ENCODE peak calls at places on chromosomes 16 and 17, in five cellular contexts. D is neural progenitor cell, T is heart left ventricle, M is GM12865, P is NB4. B is an unnamed sample.

GRCh38 chr16:735982-736453 is 4.8 kb downstream of the CIAO3 start:
- DNase-seq in D (no peak), T (no peak), M (peak), P (no peak), B (no peak)

GRCh38 chr17:71201639-71202038 is 919.2 kb upstream of the SOX9 start:
- DNase-seq in D (no peak), T (no peak), M (no peak), P (no peak), B (no peak)

GRCh38 chr17:17966399-17966798 is 5.8 kb downstream of the TOM1L2 start:
- DNase-seq in D (no peak), T (no peak), M (peak), P (no peak), B (no peak)

GRCh38 chr17:73196500-73196899 is 3.6 kb downstream of the COG1 start:
- DNase-seq in D (peak), T (peak), M (peak), P (no peak), B (no peak)

GRCh38 chr17:72498671-72499210 is 377.9 kb downstream of the SOX9 start:
- DNase-seq in D (no peak), T (no peak), M (peak), P (no peak), B (no peak)

GRCh38 chr17:7046127-7046724 is 2.3 kb upstream of the SLC16A11 start:
- DNase-seq in D (peak), T (no peak), M (no peak), P (no peak), B (no peak)

GRCh38 chr17:18261146-18261515 is 669 bp downstream of the MIEF2 start:
- DNase-seq in D (peak), T (peak), M (peak), P (peak), B (peak)

GRCh38 chr16:48284772-48285409 is 37.6 kb upstream of the ABCC11 start:
- DNase-seq in D (no peak), T (no peak), M (peak), P (peak), B (no peak)

GRCh38 chr17:41919165-41919817 is 540 bp upstream of the ACLY start:
- DNase-seq in D (peak), T (no peak), M (no peak), P (no peak), B (no peak)

GRCh38 chr16:721765-722481 is 977 bp downstream of the ANTKMT start:
- DNase-seq in D (no peak), T (no peak), M (no peak), P (no peak), B (no peak)

GRCh38 chr17:29977836-29978235 is 36.4 kb downstream of the EFCAB5 start:
- DNase-seq in D (no peak), T (no peak), M (no peak), P (no peak), B (no peak)

GRCh38 chr16:89395150-89396142 is 94.9 kb downstream of the ANKRD11 start:
- DNase-seq in D (peak), T (peak), M (no peak), P (no peak), B (peak)

GRCh38 chr16:56226187-56226586 is 34.9 kb downstream of the GNAO1 start:
- DNase-seq in D (no peak), T (no peak), M (no peak), P (peak), B (no peak)

GRCh38 chr17:76517638-76518038 is 16.4 kb upstream of the RHBDF2 start:
- DNase-seq in D (no peak), T (no peak), M (no peak), P (no peak), B (no peak)

GRCh38 chr16:15897834-15898254 is 9.4 kb upstream of the CEP20 start:
- DNase-seq in D (no peak), T (no peak), M (peak), P (peak), B (peak)

GRCh38 chr17:62675260-62675659 is 47.8 kb downstream of the MRC2 start:
- DNase-seq in D (no peak), T (no peak), M (no peak), P (no peak), B (no peak)

GRCh38 chr16:65737831-65738230 is 616.0 kb upstream of the CDH11 start:
- DNase-seq in D (peak), T (no peak), M (no peak), P (no peak), B (no peak)

GRCh38 chr16:67538666-67539101 is 10.1 kb downstream of the RIPOR1 start:
- DNase-seq in D (peak), T (no peak), M (no peak), P (no peak), B (no peak)

GRCh38 chr17:27565874-27566672 is 64.9 kb upstream of the LGALS9 start:
- DNase-seq in D (no peak), T (no peak), M (no peak), P (no peak), B (no peak)

GRCh38 chr17:43932357-43932756 is 9.9 kb downstream of the PPY start:
- DNase-seq in D (no peak), T (no peak), M (no peak), P (no peak), B (no peak)

GRCh38 chr16:86952769-86953168 is 364.4 kb downstream of the C16orf95 start:
- DNase-seq in D (no peak), T (no peak), M (no peak), P (peak), B (no peak)

GRCh38 chr16:19481769-19482168 is 40.1 kb downstream of the GDE1 start:
- DNase-seq in D (no peak), T (no peak), M (no peak), P (no peak), B (no peak)

GRCh38 chr17:47720754-47721533 is 12.1 kb upstream of the TBX21 start:
- DNase-seq in D (peak), T (no peak), M (peak), P (peak), B (no peak)

GRCh38 chr17:41486316-41486715 is 3.4 kb downstream of the KRT36 start:
- DNase-seq in D (no peak), T (no peak), M (no peak), P (no peak), B (no peak)

GRCh38 chr17:71251276-71251675 is 869.5 kb upstream of the SOX9 start:
- DNase-seq in D (no peak), T (no peak), M (no peak), P (no peak), B (no peak)

GRCh38 chr17:73474370-73474988 is 162.7 kb upstream of the CDC42EP4 start:
- DNase-seq in D (no peak), T (peak), M (no peak), P (peak), B (no peak)

GRCh38 chr16:57730771-57731730 is 4.5 kb upstream of the KATNB1 start:
- DNase-seq in D (no peak), T (no peak), M (no peak), P (no peak), B (no peak)

GRCh38 chr17:75896360-75897075 is at the start of gene TRIM65:
- DNase-seq in D (peak), T (peak), M (peak), P (peak), B (no peak)

GRCh38 chr16:57859331-57859730 is 57.0 kb upstream of the KIFC3 start:
- DNase-seq in D (peak), T (no peak), M (no peak), P (peak), B (no peak)

GRCh38 chr17:79814966-79815835 is 18.3 kb upstream of the CBX8 start:
- DNase-seq in D (peak), T (no peak), M (no peak), P (no peak), B (no peak)

GRCh38 chr16:24381470-24382118 is 125.5 kb downstream of the CACNG3 start:
- DNase-seq in D (no peak), T (no peak), M (no peak), P (no peak), B (no peak)

GRCh38 chr16:70749681-70750601 is 51.0 kb downstream of the VAC14 start:
- DNase-seq in D (peak), T (no peak), M (no peak), P (peak), B (no peak)

GRCh38 chr17:21283482-21284318 is 811 bp upstream of the MAP2K3 start:
- DNase-seq in D (peak), T (no peak), M (no peak), P (peak), B (no peak)

GRCh38 chr16:10989494-10989893 is 45.1 kb downstream of the CLEC16A start:
- DNase-seq in D (no peak), T (no peak), M (no peak), P (no peak), B (no peak)

GRCh38 chr17:75364078-75364477 is 41.4 kb downstream of the GRB2 start:
- DNase-seq in D (no peak), T (no peak), M (no peak), P (no peak), B (peak)

GRCh38 chr16:49833796-49834195 is 22.1 kb downstream of the ZNF423 start:
- DNase-seq in D (no peak), T (no peak), M (no peak), P (no peak), B (no peak)

GRCh38 chr16:56221995-56222394 is 30.7 kb downstream of the GNAO1 start:
- DNase-seq in D (no peak), T (no peak), M (no peak), P (no peak), B (no peak)

GRCh38 chr16:87552772-87553171 is 49.5 kb upstream of the JPH3 start:
- DNase-seq in D (no peak), T (no peak), M (no peak), P (no peak), B (peak)

GRCh38 chr17:40316571-40317344 is 7.8 kb downstream of the RARA start:
- DNase-seq in D (peak), T (peak), M (no peak), P (peak), B (no peak)

DNA sequence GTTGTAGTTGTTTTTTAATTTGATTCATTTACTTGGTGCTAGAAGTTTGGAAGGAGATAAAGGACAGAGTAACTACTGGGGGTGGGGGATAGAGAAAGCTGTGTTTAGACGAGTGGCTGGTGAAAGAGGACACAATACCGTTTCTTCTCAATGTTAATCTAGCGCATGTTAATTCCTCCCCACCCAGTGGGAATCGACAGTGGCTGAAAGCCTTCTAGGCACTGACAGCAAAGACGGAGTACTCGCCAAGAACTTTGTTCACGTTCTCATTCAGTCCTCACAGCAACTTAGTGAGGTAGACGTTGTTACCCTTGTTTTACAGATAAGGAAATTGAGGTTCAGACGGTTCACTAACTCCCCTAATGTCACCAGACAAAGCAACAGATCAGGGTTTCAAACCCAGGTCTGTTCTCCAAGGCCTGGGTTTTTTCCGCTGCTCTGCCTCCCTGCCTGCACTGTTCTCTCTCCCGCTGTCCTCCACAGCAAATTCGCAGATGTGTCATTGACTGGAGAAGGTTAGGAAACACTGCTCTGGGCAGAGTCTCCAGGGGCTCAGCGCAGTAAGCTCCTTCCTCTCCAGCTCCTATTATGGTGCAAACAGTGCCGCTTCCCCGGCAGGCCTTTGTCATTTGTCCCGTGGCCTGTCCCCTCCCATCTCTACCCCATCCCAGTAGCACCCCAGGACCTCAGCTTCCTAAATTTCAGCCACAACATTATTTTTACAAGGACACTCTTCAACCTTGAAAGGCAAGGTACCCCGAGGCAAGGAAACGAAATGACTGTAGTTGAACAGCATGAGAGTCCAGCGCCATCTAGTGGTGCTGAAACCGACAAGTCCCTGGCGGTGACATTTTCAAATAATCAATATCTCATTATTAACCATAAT is 16.9 kb downstream of the MRPS23 start:
- DNase-seq in D (peak), T (peak), M (peak), P (peak), B (no peak)
- TF ChIP-seq CTCF in D (peak), T (peak), M (peak), P (peak), B (peak)

DNA sequence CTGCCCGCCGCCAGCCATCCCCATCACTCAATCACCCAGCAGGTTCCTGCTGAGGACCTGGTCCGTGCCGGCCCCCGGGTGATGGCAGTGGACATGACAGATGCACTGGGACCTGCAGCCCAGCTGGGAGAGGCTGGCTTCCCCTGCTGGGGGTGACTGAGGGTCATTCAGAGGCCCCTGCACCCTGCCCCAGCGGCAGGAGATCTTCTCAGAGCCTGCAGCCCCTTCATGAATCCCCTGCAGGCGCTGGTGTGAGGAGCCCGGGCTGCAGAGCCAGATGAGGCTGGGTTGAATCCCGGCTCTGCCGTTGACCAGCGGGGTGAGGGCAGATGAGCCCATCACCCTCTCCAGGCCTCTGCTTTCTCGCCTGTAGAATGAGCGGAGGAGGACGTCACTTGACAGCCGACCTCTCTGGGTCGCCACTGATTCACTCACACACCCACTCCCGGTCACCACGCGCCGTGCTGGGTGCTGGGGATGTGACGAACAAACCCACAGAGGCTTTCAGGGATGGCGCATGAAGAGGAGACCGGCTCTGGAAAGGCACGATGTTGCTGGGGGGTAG is 95.2 kb upstream of the CIBAR2 start:
- DNase-seq in D (no peak), T (no peak), M (no peak), P (no peak), B (no peak)
- H3K4me3 ChIP-seq in D (no peak), T (no peak), M (no peak), P (no peak), B (no peak)

GRCh38 chr16:8872967-8873865 is 4.4 kb upstream of the CARHSP1 start:
- DNase-seq in D (no peak), T (no peak), M (no peak), P (no peak), B (no peak)
- TF ChIP-seq CTCF in D (no peak), T (no peak), M (peak), P (no peak), B (no peak)

GRCh38 chr17:1040216-1040600 is 43.3 kb downstream of the TIMM22 start:
- DNase-seq in D (no peak), T (peak), M (no peak), P (no peak), B (no peak)
- H3K4me3 ChIP-seq in D (no peak), T (peak), M (no peak), P (no peak), B (no peak)